ENCODE peak calls at places on chromosome 16, in nine cellular contexts. J is left lung, I is left ventricle myocardium inferior, X is stomach, H is hepatocyte, F is transverse colon, M is IMR-90, Y is aorta, W is uterus. L is an unnamed sample.

GRCh38 chr16:67396159-67396774 is 3.0 kb upstream of the TPPP3 start:
- DNase-seq in H (peak; percentile 94), W (peak; percentile 79), Y (peak; percentile 85), F (peak; percentile 92), M (peak; percentile 78), I (peak; percentile 79), J (no peak), X (peak; percentile 84), L (peak; percentile 84)

GRCh38 chr16:15820837-15821236 is 36.0 kb downstream of the MYH11 start:
- DNase-seq in W (no peak), X (no peak), F (no peak), I (no peak), J (no peak), Y (no peak), M (no peak), H (no peak), L (no peak)

GRCh38 chr16:67431805-67432476 is 1.0 kb downstream of the HSD11B2 start:
- DNase-seq in W (no peak), Y (no peak), M (no peak), X (no peak), H (no peak), F (no peak), I (no peak), J (no peak), L (no peak)

GRCh38 chr16:84509032-84509950 is 4.8 kb upstream of the MEAK7 start:
- DNase-seq in F (no peak), I (no peak), M (no peak), H (no peak), W (no peak), J (no peak), X (no peak), Y (peak; percentile 41), L (peak; percentile 30)

GRCh38 chr16:74726736-74727135 is 26.1 kb upstream of the MLKL start:
- DNase-seq in F (peak; percentile 29), I (no peak), H (no peak), M (no peak), X (no peak), Y (no peak), W (no peak), J (no peak), L (no peak)

GRCh38 chr16:679808-680624 is at the start of gene STUB1:
- DNase-seq in X (peak; percentile 89), I (peak; percentile 88), J (peak; percentile 94), H (peak; percentile 95), W (peak; percentile 90), F (peak; percentile 92), M (peak; percentile 80), Y (peak; percentile 90), L (peak; percentile 90)

GRCh38 chr16:85641776-85642176 is 28.7 kb downstream of the GSE1 start:
- DNase-seq in I (peak; percentile 52), W (no peak), H (no peak), X (peak; percentile 81), J (peak; percentile 78), M (no peak), F (peak; percentile 72), Y (peak; percentile 64), L (no peak)

GRCh38 chr16:1916654-1916990 is 1.6 kb downstream of the HS3ST6 start:
- DNase-seq in W (no peak), I (no peak), X (no peak), Y (no peak), M (no peak), F (no peak), J (no peak), H (no peak), L (no peak)

GRCh38 chr16:56874800-56875199 is 9.8 kb downstream of the SLC12A3 start:
- DNase-seq in H (no peak), F (no peak), M (peak; percentile 11), I (no peak), Y (no peak), X (no peak), W (no peak), J (no peak), L (no peak)

GRCh38 chr16:71610936-71611871 is 14.8 kb upstream of the MARVELD3 start:
- DNase-seq in F (peak; percentile 78), Y (peak; percentile 62), M (peak; percentile 37), H (peak; percentile 88), I (peak; percentile 46), J (peak; percentile 92), W (no peak), X (peak; percentile 78), L (peak; percentile 83)

GRCh38 chr16:29748077-29748759 is 2.4 kb upstream of the C16orf54 start:
- DNase-seq in I (no peak), M (no peak), F (no peak), J (peak; percentile 77), W (no peak), Y (peak; percentile 32), X (no peak), H (no peak), L (no peak)

GRCh38 chr16:78484509-78485058 is 385.1 kb downstream of the WWOX start:
- DNase-seq in H (no peak), X (no peak), W (no peak), I (no peak), F (no peak), M (no peak), Y (no peak), J (no peak), L (no peak)

GRCh38 chr16:54630284-54630967 is 300.2 kb upstream of the IRX5 start:
- DNase-seq in Y (no peak), J (no peak), F (no peak), H (no peak), X (no peak), I (no peak), M (no peak), W (no peak), L (no peak)

GRCh38 chr16:82082543-82083244 is 47.6 kb downstream of the HSD17B2 start:
- DNase-seq in W (no peak), I (no peak), J (no peak), F (no peak), X (no peak), Y (no peak), M (peak; percentile 52), H (peak; percentile 46), L (no peak)

GRCh38 chr16:87325480-87325879 is 8.3 kb upstream of the C16orf95 start:
- DNase-seq in Y (peak; percentile 40), F (no peak), H (no peak), W (no peak), J (no peak), I (no peak), M (peak; percentile 10), X (no peak), L (peak; percentile 25)

GRCh38 chr16:5526826-5527225 is 429.2 kb upstream of the EEF2KMT start:
- DNase-seq in X (no peak), F (no peak), I (no peak), Y (no peak), W (no peak), J (no peak), H (no peak), M (no peak), L (no peak)

GRCh38 chr16:1708768-1709180 is 2.8 kb downstream of the MAPK8IP3 start:
- DNase-seq in X (no peak), M (peak; percentile 86), I (peak; percentile 62), W (no peak), F (no peak), Y (no peak), H (peak; percentile 25), J (no peak), L (no peak)

GRCh38 chr16:75377971-75378386 is 55.3 kb downstream of the CFDP1 start:
- DNase-seq in J (no peak), Y (no peak), I (no peak), H (peak; percentile 61), W (peak; percentile 47), M (peak; percentile 97), X (no peak), F (no peak), L (no peak)

GRCh38 chr16:4313563-4314531 is 2.0 kb upstream of the GLIS2 start:
- DNase-seq in M (no peak), I (no peak), Y (peak; percentile 61), F (peak; percentile 50), J (peak; percentile 87), X (peak; percentile 72), H (peak; percentile 89), W (no peak), L (peak; percentile 77)

GRCh38 chr16:17379121-17379571 is 91.6 kb downstream of the XYLT1 start:
- DNase-seq in F (peak; percentile 54), H (peak; percentile 28), W (peak; percentile 88), J (peak; percentile 67), Y (peak; percentile 69), X (no peak), I (peak; percentile 70), M (peak; percentile 70), L (no peak)

GRCh38 chr16:87274808-87275207 is 42.4 kb downstream of the C16orf95 start:
- DNase-seq in X (no peak), J (no peak), M (peak; percentile 41), I (no peak), H (no peak), W (no peak), Y (no peak), F (no peak), L (no peak)

GRCh38 chr16:1493746-1494094 is 560 bp downstream of the TELO2 start:
- DNase-seq in X (no peak), J (peak; percentile 83), H (peak; percentile 35), W (no peak), I (no peak), F (no peak), Y (peak; percentile 45), M (no peak), L (no peak)

GRCh38 chr16:11004351-11004750 is 60.0 kb downstream of the CLEC16A start:
- DNase-seq in J (no peak), F (no peak), W (no peak), I (no peak), X (no peak), M (peak; percentile 51), Y (no peak), H (no peak), L (no peak)
- H3K4me1 ChIP-seq in J (no peaks in the 10 kb centered on the region), F (peaks cover under 1% of the 10 kb centered on the region), W (no peaks in the 10 kb centered on the region), I (no peaks in the 10 kb centered on the region), X (no peaks in the 10 kb centered on the region), M (peaks cover 18% of the 10 kb centered on the region), Y (no peaks in the 10 kb centered on the region), H (no peaks in the 10 kb centered on the region), L (no peaks in the 10 kb centered on the region)

GRCh38 chr16:11585460-11586374 is 1.0 kb downstream of the LITAF start:
- DNase-seq in Y (peak; percentile 60), H (no peak), I (peak; percentile 24), W (no peak), J (peak; percentile 85), X (peak; percentile 42), M (peak; percentile 33), F (peak; percentile 51), L (peak; percentile 56)
- H3K27ac ChIP-seq in Y (peak overlapping the region; percentile 97), H (peak overlapping the region; percentile 82), I (peak overlapping the region; percentile 90), W (peak overlapping the region; percentile 97), J (peak overlapping the region; percentile 93), X (peak overlapping the region; percentile 96), M (peak overlapping the region; percentile 63), F (peak overlapping the region; percentile 93), L (peak overlapping the region; percentile 91)

GRCh38 chr16:79647586-79647985 is 47.0 kb upstream of the MAF start:
- DNase-seq in H (no peak), F (no peak), W (no peak), I (no peak), J (no peak), M (no peak), X (no peak), Y (no peak), L (no peak)
- H3K27me3 ChIP-seq in H (no peaks in the 10 kb centered on the region), F (no peaks in the 10 kb centered on the region), W (no peaks in the 10 kb centered on the region), I (no peaks in the 10 kb centered on the region), J (no peaks in the 10 kb centered on the region), M (no peaks in the 10 kb centered on the region), X (no peaks in the 10 kb centered on the region), Y (no peaks in the 10 kb centered on the region), L (no peaks in the 10 kb centered on the region)

DNA sequence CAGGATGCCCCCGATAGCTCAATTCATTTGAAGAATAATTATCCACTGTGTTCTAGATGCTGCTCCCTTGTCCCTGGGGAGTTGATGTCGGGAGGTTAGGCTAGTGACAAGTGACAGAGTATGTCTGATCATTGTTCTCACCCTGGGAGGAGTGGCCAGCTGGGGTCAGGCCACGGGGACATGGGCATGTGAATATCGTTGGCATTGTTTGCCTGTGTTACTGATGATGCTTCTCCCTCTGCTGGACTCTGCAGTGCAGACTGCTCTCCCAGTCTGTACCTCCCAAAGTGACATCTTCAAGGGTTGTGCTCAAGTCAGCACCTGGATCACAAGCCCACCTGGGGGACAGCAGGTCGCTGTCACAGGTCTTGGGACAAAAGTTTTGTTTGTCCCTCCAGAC is 89.8 kb upstream of the C16orf82 start:
- DNase-seq in H (no peak), X (no peak), Y (no peak), I (no peak), W (no peak), J (no peak), M (no peak), F (no peak), L (no peak)
- H3K4me1 ChIP-seq in H (no peaks in the 10 kb centered on the region), X (no peaks in the 10 kb centered on the region), Y (no peaks in the 10 kb centered on the region), I (no peaks in the 10 kb centered on the region), W (no peaks in the 10 kb centered on the region), J (no peaks in the 10 kb centered on the region), M (peaks cover 9% of the 10 kb centered on the region), F (no peaks in the 10 kb centered on the region), L (no peaks in the 10 kb centered on the region)